ENCODE peak calls at places on chromosomes 3 and 15, in seven cellular contexts. V, T, D, F, J, L and M are unnamed samples.

GRCh38 chr3:150469931-150470740 is 62.0 kb downstream of the TSC22D2 start:
- DNase-seq in V (no peak), T (peak), D (peak), F (peak), J (no peak), L (peak), M (no peak)

GRCh38 chr3:153442386-153442785 is 280.4 kb downstream of the RAP2B start:
- DNase-seq in V (no peak), T (no peak), D (no peak), F (no peak), J (no peak), L (no peak), M (no peak)

GRCh38 chr15:95132774-95133173 is 901.4 kb downstream of the MCTP2 start:
- DNase-seq in V (no peak), T (peak), D (no peak), F (no peak), J (no peak), L (no peak), M (no peak)

GRCh38 chr15:35141743-35142356 is 56.8 kb upstream of the NANOGP8 start:
- DNase-seq in V (no peak), T (peak), D (no peak), F (no peak), J (no peak), L (no peak), M (no peak)

GRCh38 chr3:112671930-112672715 is 31.2 kb upstream of the CCDC80 start:
- DNase-seq in V (no peak), T (peak), D (peak), F (no peak), J (peak), L (no peak), M (peak)

GRCh38 chr3:190709351-190709773 is 153.1 kb downstream of the GMNC start:
- DNase-seq in V (no peak), T (peak), D (no peak), F (no peak), J (no peak), L (no peak), M (no peak)

GRCh38 chr3:120420855-120421570 is 29.8 kb downstream of the FSTL1 start:
- DNase-seq in V (no peak), T (no peak), D (no peak), F (no peak), J (no peak), L (no peak), M (no peak)

GRCh38 chr3:16945330-16945729 is 60.6 kb downstream of the PLCL2 start:
- DNase-seq in V (no peak), T (peak), D (no peak), F (no peak), J (no peak), L (no peak), M (peak)

GRCh38 chr15:84915011-84915958 is 30.8 kb downstream of the SLC28A1 start:
- DNase-seq in V (no peak), T (peak), D (peak), F (peak), J (peak), L (peak), M (peak)

GRCh38 chr15:28123408-28124023 is 24.4 kb upstream of the OCA2 start:
- DNase-seq in V (no peak), T (peak), D (peak), F (peak), J (peak), L (peak), M (peak)

GRCh38 chr3:22555753-22556152 is 647.4 kb upstream of the UBE2E2 start:
- DNase-seq in V (no peak), T (no peak), D (no peak), F (no peak), J (no peak), L (no peak), M (no peak)

GRCh38 chr15:70493787-70494514 is 269.4 kb downstream of the UACA start:
- DNase-seq in V (no peak), T (no peak), D (peak), F (no peak), J (no peak), L (peak), M (peak)

GRCh38 chr15:77599899-77600298 is 32.8 kb downstream of the LINGO1 start:
- DNase-seq in V (no peak), T (no peak), D (peak), F (peak), J (peak), L (peak), M (peak)

GRCh38 chr15:80151576-80151975 is 1.2 kb upstream of the FAH start:
- DNase-seq in V (no peak), T (no peak), D (no peak), F (no peak), J (no peak), L (no peak), M (no peak)

GRCh38 chr3:63693351-63693750 is 40.9 kb downstream of the SNTN start:
- DNase-seq in V (no peak), T (no peak), D (no peak), F (no peak), J (no peak), L (no peak), M (no peak)

GRCh38 chr15:82849556-82850241 is 40.3 kb downstream of the WHAMM start:
- DNase-seq in V (no peak), T (peak), D (peak), F (peak), J (no peak), L (no peak), M (peak)